ENCODE peak calls at places on chromosomes 5 and 9, in four cellular contexts. One of them, this sample, is unnamed.

GRCh38 chr5:25858019-25858418 is 1180.4 kb downstream of the CDH9 start:
- DNase-seq in colonic mucosa: no peak
- DNase-seq in cardiac muscle cell: peak
- DNase-seq in AG09309: no peak
- DNase-seq in this sample: no peak

GRCh38 chr9:118609355-118610044 is 759.7 kb downstream of the BRINP1 start:
- DNase-seq in cardiac muscle cell: no peak
- DNase-seq in AG09309: no peak
- DNase-seq in colonic mucosa: no peak
- DNase-seq in this sample: peak

GRCh38 chr5:181223729-181224389 is 778 bp downstream of the TRIM41 start:
- DNase-seq in cardiac muscle cell: peak
- DNase-seq in AG09309: no peak
- DNase-seq in colonic mucosa: peak
- DNase-seq in this sample: no peak

GRCh38 chr5:95406426-95407093 is 15.4 kb downstream of the FAM81B start:
- DNase-seq in AG09309: no peak
- DNase-seq in cardiac muscle cell: no peak
- DNase-seq in colonic mucosa: no peak
- DNase-seq in this sample: no peak

GRCh38 chr9:131701789-131702337 is 38.0 kb downstream of the RAPGEF1 start:
- DNase-seq in cardiac muscle cell: no peak
- DNase-seq in AG09309: no peak
- DNase-seq in colonic mucosa: no peak
- DNase-seq in this sample: peak

GRCh38 chr5:180553530-180553929 is 37.8 kb downstream of the SCGB3A1 start:
- DNase-seq in colonic mucosa: no peak
- DNase-seq in AG09309: no peak
- DNase-seq in cardiac muscle cell: no peak
- DNase-seq in this sample: no peak

GRCh38 chr5:147913786-147914185 is 7.4 kb upstream of the C5orf46 start:
- DNase-seq in cardiac muscle cell: no peak
- DNase-seq in AG09309: no peak
- DNase-seq in colonic mucosa: no peak
- DNase-seq in this sample: peak

GRCh38 chr9:37920471-37921167 is 16.7 kb upstream of the SLC25A51 start:
- DNase-seq in colonic mucosa: no peak
- DNase-seq in AG09309: no peak
- DNase-seq in cardiac muscle cell: peak
- DNase-seq in this sample: no peak

GRCh38 chr5:124456244-124456643 is 290.2 kb downstream of the ZNF608 start:
- DNase-seq in cardiac muscle cell: no peak
- DNase-seq in AG09309: no peak
- DNase-seq in colonic mucosa: no peak
- DNase-seq in this sample: no peak

GRCh38 chr5:147558826-147559225 is 49.0 kb upstream of the DPYSL3 start:
- DNase-seq in AG09309: no peak
- DNase-seq in cardiac muscle cell: peak
- DNase-seq in colonic mucosa: peak
- DNase-seq in this sample: peak

GRCh38 chr5:42811591-42812392 is at the start of gene SELENOP:
- DNase-seq in colonic mucosa: peak
- DNase-seq in AG09309: no peak
- DNase-seq in cardiac muscle cell: peak
- DNase-seq in this sample: no peak

GRCh38 chr5:76547242-76547890 is 75.8 kb downstream of the F2RL2 start:
- DNase-seq in AG09309: no peak
- DNase-seq in cardiac muscle cell: no peak
- DNase-seq in colonic mucosa: peak
- DNase-seq in this sample: peak

GRCh38 chr5:117877731-117878130 is 1110.6 kb downstream of the DTWD2 start:
- DNase-seq in AG09309: no peak
- DNase-seq in colonic mucosa: no peak
- DNase-seq in cardiac muscle cell: no peak
- DNase-seq in this sample: no peak

GRCh38 chr5:78522476-78523105 is 126.0 kb downstream of the LHFPL2 start:
- DNase-seq in AG09309: no peak
- DNase-seq in colonic mucosa: no peak
- DNase-seq in cardiac muscle cell: no peak
- DNase-seq in this sample: no peak

GRCh38 chr9:76526026-76526425 is 67.0 kb downstream of the GCNT1 start:
- DNase-seq in colonic mucosa: no peak
- DNase-seq in AG09309: no peak
- DNase-seq in cardiac muscle cell: no peak
- DNase-seq in this sample: peak

GRCh38 chr9:22617156-22617555 is 170.5 kb downstream of the DMRTA1 start:
- DNase-seq in AG09309: no peak
- DNase-seq in cardiac muscle cell: no peak
- DNase-seq in colonic mucosa: no peak
- DNase-seq in this sample: no peak

GRCh38 chr9:132768932-132769894 is 98.9 kb downstream of the GTF3C4 start:
- DNase-seq in colonic mucosa: peak
- DNase-seq in AG09309: no peak
- DNase-seq in cardiac muscle cell: peak
- DNase-seq in this sample: peak

GRCh38 chr5:14174235-14174636 is 31.1 kb downstream of the TRIO start:
- DNase-seq in colonic mucosa: no peak
- DNase-seq in AG09309: no peak
- DNase-seq in cardiac muscle cell: peak
- DNase-seq in this sample: no peak

GRCh38 chr5:97560176-97560993 is 377.3 kb upstream of the RIOK2 start:
- DNase-seq in cardiac muscle cell: no peak
- DNase-seq in colonic mucosa: no peak
- DNase-seq in AG09309: no peak
- DNase-seq in this sample: peak

GRCh38 chr5:93723005-93723404 is 18.4 kb downstream of the POU5F2 start:
- DNase-seq in AG09309: no peak
- DNase-seq in cardiac muscle cell: no peak
- DNase-seq in colonic mucosa: no peak
- DNase-seq in this sample: peak

GRCh38 chr5:138760448-138761110 is 7.4 kb downstream of the CTNNA1 start:
- DNase-seq in colonic mucosa: no peak
- DNase-seq in AG09309: no peak
- DNase-seq in cardiac muscle cell: no peak
- DNase-seq in this sample: peak

GRCh38 chr5:72366324-72366976 is 46.3 kb downstream of the PTCD2 start:
- DNase-seq in cardiac muscle cell: peak
- DNase-seq in colonic mucosa: peak
- DNase-seq in AG09309: peak
- DNase-seq in this sample: peak

GRCh38 chr5:83839788-83840187 is 119.1 kb upstream of the HAPLN1 start:
- DNase-seq in cardiac muscle cell: no peak
- DNase-seq in colonic mucosa: no peak
- DNase-seq in AG09309: no peak
- DNase-seq in this sample: no peak

GRCh38 chr9:35687306-35687705 is 2.4 kb downstream of the TPM2 start:
- DNase-seq in cardiac muscle cell: peak
- DNase-seq in colonic mucosa: no peak
- DNase-seq in AG09309: no peak
- DNase-seq in this sample: no peak
- H3K4me3 ChIP-seq in cardiac muscle cell: peak
- H3K4me3 ChIP-seq in colonic mucosa: peak
- H3K4me3 ChIP-seq in AG09309: peak
- H3K4me3 ChIP-seq in this sample: no peak

DNA sequence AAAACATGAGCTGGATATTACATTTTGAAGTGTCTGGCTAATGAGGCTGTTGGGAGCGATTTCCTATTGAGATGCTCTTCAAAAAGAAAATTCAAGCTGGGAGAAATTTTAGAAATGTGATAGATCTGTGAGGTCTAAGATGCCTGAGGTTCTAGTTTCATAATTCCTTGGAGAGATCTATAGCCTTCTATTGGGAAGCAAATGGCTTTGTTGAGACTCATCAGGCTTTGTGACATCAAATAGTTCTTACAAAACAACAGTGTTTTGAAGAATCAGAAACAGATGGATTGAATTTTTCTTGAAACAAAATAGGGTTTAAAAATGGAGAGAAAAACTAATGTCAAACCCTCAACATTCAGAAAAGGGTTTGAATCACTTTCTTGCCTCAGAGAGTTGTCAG is 292.9 kb downstream of the NNT start:
- DNase-seq in colonic mucosa: no peak
- DNase-seq in cardiac muscle cell: no peak
- DNase-seq in AG09309: no peak
- DNase-seq in this sample: no peak
- TF ChIP-seq CTCF in colonic mucosa: no peak
- TF ChIP-seq CTCF in cardiac muscle cell: no peak
- TF ChIP-seq CTCF in AG09309: no peak
- TF ChIP-seq CTCF in this sample: no peak

DNA sequence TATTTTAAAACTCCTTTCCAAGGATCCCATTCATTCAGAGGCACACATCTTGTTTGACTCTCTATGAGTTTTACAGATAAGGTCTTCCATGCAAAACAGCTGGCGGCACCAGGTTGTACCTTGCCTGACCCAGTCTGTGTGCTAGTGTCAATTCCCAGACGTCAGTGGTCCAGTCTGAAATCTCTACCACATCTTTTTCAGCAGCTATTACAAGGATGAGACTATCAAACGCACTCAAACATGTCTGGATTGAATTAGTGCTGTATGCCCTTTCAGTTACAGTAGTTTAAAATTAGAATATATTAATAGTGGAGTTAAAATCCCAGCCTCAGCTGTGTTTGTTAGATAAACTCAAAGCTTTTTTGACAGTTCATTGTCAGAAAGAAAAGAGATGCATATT is 11.7 kb downstream of the CDC14B start:
- DNase-seq in AG09309: no peak
- DNase-seq in cardiac muscle cell: no peak
- DNase-seq in colonic mucosa: no peak
- DNase-seq in this sample: no peak
- H3K4me3 ChIP-seq in AG09309: no peak
- H3K4me3 ChIP-seq in cardiac muscle cell: no peak
- H3K4me3 ChIP-seq in colonic mucosa: no peak
- H3K4me3 ChIP-seq in this sample: no peak

DNA sequence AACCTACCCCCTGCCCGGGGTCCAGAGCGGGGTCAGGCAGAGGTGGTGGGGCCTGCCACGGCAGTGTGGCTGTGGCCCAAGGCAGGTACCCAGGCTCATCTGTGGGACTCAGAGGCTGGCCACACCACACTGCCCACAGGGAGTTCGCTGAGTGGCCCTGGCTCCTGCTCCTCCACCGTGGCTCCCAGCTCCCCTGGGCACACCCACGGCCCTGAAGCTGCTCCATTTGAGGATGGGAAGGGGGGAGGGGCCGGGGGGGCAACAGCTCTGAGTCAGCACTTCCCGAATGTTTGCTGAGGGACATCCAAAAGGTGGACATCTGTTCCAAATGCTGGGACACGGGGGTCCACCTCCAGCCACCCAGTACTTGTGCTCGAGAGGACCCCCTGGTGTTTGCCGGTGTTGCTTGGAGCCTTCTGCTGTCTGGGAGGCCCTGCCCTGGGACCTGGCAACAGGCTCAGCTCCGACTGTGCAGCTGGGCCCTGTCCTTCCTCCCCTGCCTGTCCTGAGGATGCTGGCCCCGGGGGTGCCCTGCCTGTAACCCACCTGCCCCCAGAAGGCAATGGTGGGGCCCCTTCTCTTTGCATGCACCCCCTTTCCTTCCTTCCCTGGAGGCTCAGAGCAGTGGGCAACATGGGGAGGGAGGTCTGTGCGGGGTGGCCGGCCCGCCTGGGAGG is 2.5 kb upstream of the NRARP start:
- DNase-seq in cardiac muscle cell: peak
- DNase-seq in AG09309: no peak
- DNase-seq in colonic mucosa: peak
- DNase-seq in this sample: no peak
- TF ChIP-seq CTCF in cardiac muscle cell: peak
- TF ChIP-seq CTCF in AG09309: no peak
- TF ChIP-seq CTCF in colonic mucosa: no peak
- TF ChIP-seq CTCF in this sample: peak

GRCh38 chr5:67094476-67095300 is 101.9 kb downstream of the CD180 start:
- DNase-seq in cardiac muscle cell: peak
- DNase-seq in colonic mucosa: no peak
- DNase-seq in AG09309: peak
- DNase-seq in this sample: peak
- H3K4me3 ChIP-seq in cardiac muscle cell: no peak
- H3K4me3 ChIP-seq in colonic mucosa: no peak
- H3K4me3 ChIP-seq in AG09309: no peak
- H3K4me3 ChIP-seq in this sample: no peak

This sample was measured in epithelial cell of esophagus.